ENCODE peak calls at places on chromosome 22, in six cellular contexts. X, B, N, S, T and O are unnamed samples.

GRCh38 chr22:24847490-24847889 is 41.5 kb downstream of the SGSM1 start:
- DNase-seq in B (no peak), T (no peak), S (no peak), X (no peak), N (no peak), O (no peak)

GRCh38 chr22:45632791-45633515 is 38.7 kb upstream of the ATXN10 start:
- DNase-seq in B (no peak), S (no peak), N (no peak), X (no peak), T (no peak), O (no peak)

GRCh38 chr22:18035740-18036139 is 11.4 kb upstream of the MICAL3 start:
- DNase-seq in T (no peak), B (peak; percentile 41), N (peak; percentile 88), X (no peak), S (no peak), O (no peak)

GRCh38 chr22:23088199-23088604 is 17.9 kb downstream of the GNAZ start:
- DNase-seq in X (no peak), T (no peak), S (no peak), N (no peak), B (no peak), O (no peak)

GRCh38 chr22:24437820-24438328 is 10.5 kb downstream of the ADORA2A start:
- DNase-seq in B (no peak), N (no peak), X (no peak), S (no peak), T (no peak), O (no peak)

GRCh38 chr22:31800065-31800464 is 46.2 kb downstream of the DEPDC5 start:
- DNase-seq in N (no peak), X (no peak), T (no peak), S (no peak), B (no peak), O (no peak)

GRCh38 chr22:24338701-24339451 is 68.2 kb downstream of the SPECC1L start:
- DNase-seq in T (no peak), B (no peak), S (no peak), X (peak; percentile 13), N (peak; percentile 21), O (no peak)

GRCh38 chr22:46003271-46004091 is 26.5 kb upstream of the WNT7B start:
- DNase-seq in B (no peak), S (no peak), X (no peak), N (no peak), T (no peak), O (no peak)

GRCh38 chr22:29060251-29060650 is 1.4 kb downstream of the C22orf31 start:
- DNase-seq in B (no peak), T (no peak), X (no peak), N (no peak), S (no peak), O (no peak)

GRCh38 chr22:28799834-28800307 is 498 bp downstream of the XBP1 start:
- DNase-seq in T (peak; percentile 11), S (peak; percentile 48), N (peak; percentile 46), X (peak; percentile 35), B (peak; percentile 73), O (peak; percentile 40)

GRCh38 chr22:22161924-22162851 is 82.4 kb upstream of the VPREB1 start:
- DNase-seq in X (no peak), S (no peak), T (no peak), B (peak; percentile 65), N (no peak), O (no peak)

GRCh38 chr22:23651676-23652075 is 19.6 kb upstream of the DRICH1 start:
- DNase-seq in N (no peak), T (no peak), S (no peak), X (no peak), B (no peak), O (no peak)

GRCh38 chr22:47564651-47565050 is 802.2 kb downstream of the TBC1D22A start:
- DNase-seq in X (no peak), N (no peak), S (no peak), B (no peak), T (no peak), O (no peak)

GRCh38 chr22:50303848-50304527 is 3.5 kb downstream of the PLXNB2 start:
- DNase-seq in X (peak; percentile 44), B (peak; percentile 72), S (no peak), N (no peak), T (no peak), O (no peak)

GRCh38 chr22:26547426-26547825 is 35.2 kb upstream of the TFIP11 start:
- DNase-seq in X (no peak), T (no peak), S (no peak), N (no peak), B (no peak), O (no peak)

GRCh38 chr22:40196628-40197027 is 18.9 kb downstream of the TNRC6B start:
- DNase-seq in N (no peak), B (no peak), S (no peak), T (no peak), X (no peak), O (no peak)

GRCh38 chr22:39317756-39318506 is 1.5 kb downstream of the RPL3 start:
- DNase-seq in X (no peak), N (no peak), B (no peak), T (no peak), S (no peak), O (no peak)

GRCh38 chr22:19807914-19808872 is 46.5 kb downstream of the GNB1L start:
- DNase-seq in S (peak; percentile 58), T (no peak), N (no peak), X (no peak), B (no peak), O (no peak)

GRCh38 chr22:19721486-19722172 is 1.7 kb upstream of the GP1BB start:
- DNase-seq in N (no peak), X (no peak), S (no peak), B (no peak), T (no peak), O (no peak)

GRCh38 chr22:36238348-36239149 is 778 bp downstream of the APOL2 start:
- DNase-seq in T (no peak), X (no peak), B (peak; percentile 43), S (no peak), N (no peak), O (no peak)

GRCh38 chr22:39176673-39177455 is 24.4 kb upstream of the CBX7 start:
- DNase-seq in S (no peak), X (no peak), T (no peak), N (no peak), B (no peak), O (no peak)

GRCh38 chr22:28917747-28918543 is 34.6 kb downstream of the ZNRF3 start:
- DNase-seq in B (peak; percentile 32), N (no peak), S (peak; percentile 50), T (peak; percentile 15), X (no peak), O (no peak)

GRCh38 chr22:43436536-43437267 is 24.9 kb downstream of the MPPED1 start:
- DNase-seq in N (no peak), B (no peak), S (no peak), T (no peak), X (no peak), O (no peak)

GRCh38 chr22:19932367-19933206 is 9.0 kb upstream of the COMT start:
- DNase-seq in B (no peak), N (peak; percentile 30), T (no peak), X (no peak), S (no peak), O (no peak)

GRCh38 chr22:37211075-37211852 is 1.0 kb downstream of the SSTR3 start:
- DNase-seq in N (no peak), X (no peak), S (no peak), T (no peak), B (no peak), O (no peak)

GRCh38 chr22:49206281-49206680 is 621.4 kb downstream of the BRD1 start:
- DNase-seq in B (no peak), N (no peak), S (no peak), X (no peak), T (no peak), O (no peak)

GRCh38 chr22:23113847-23114720 is 27.7 kb downstream of the RSPH14 start:
- DNase-seq in X (peak; percentile 75), B (no peak), N (no peak), T (no peak), S (no peak), O (no peak)

GRCh38 chr22:42967933-42968332 is 47.0 kb downstream of the PACSIN2 start:
- DNase-seq in X (no peak), S (no peak), T (no peak), N (peak; percentile 72), B (peak; percentile 58), O (no peak)